ENCODE peak calls at places on chromosomes 5 and 9, in four cellular contexts. D, R, I and G are unnamed samples.

GRCh38 chr9:125631391-125632085 is 75.5 kb downstream of the MAPKAP1 start:
- DNase-seq in D (peak), R (peak), I (peak), G (peak)

GRCh38 chr5:173981362-173981761 is 7.6 kb upstream of the C5orf47 start:
- DNase-seq in D (no peak), R (no peak), I (no peak), G (peak)

GRCh38 chr5:37005252-37005651 is 128.7 kb downstream of the NIPBL start:
- DNase-seq in D (no peak), R (peak), I (peak), G (no peak)

GRCh38 chr5:169650701-169651331 is 13.7 kb downstream of the DOCK2 start:
- DNase-seq in D (no peak), R (peak), I (peak), G (no peak)

GRCh38 chr9:117044241-117044640 is 357.1 kb downstream of the TRIM32 start:
- DNase-seq in D (peak), R (no peak), I (no peak), G (peak)

GRCh38 chr5:147805030-147805454 is 22.5 kb upstream of the JAKMIP2 start:
- DNase-seq in D (no peak), R (no peak), I (no peak), G (no peak)

GRCh38 chr5:1392801-1393565 is 48.1 kb upstream of the CLPTM1L start:
- DNase-seq in D (no peak), R (no peak), I (no peak), G (no peak)

GRCh38 chr5:149754481-149754880 is 24.4 kb downstream of the PPARGC1B start:
- DNase-seq in D (no peak), R (no peak), I (no peak), G (no peak)

GRCh38 chr9:32434892-32435291 is 50.4 kb downstream of the ACO1 start:
- DNase-seq in D (no peak), R (no peak), I (no peak), G (no peak)

GRCh38 chr9:86892576-86892975 is 54.7 kb downstream of the GAS1 start:
- DNase-seq in D (no peak), R (no peak), I (no peak), G (no peak)

GRCh38 chr5:132309679-132310078 is 15.5 kb downstream of the SLC22A4 start:
- DNase-seq in D (peak), R (no peak), I (peak), G (no peak)

GRCh38 chr5:151499636-151500035 is 52.2 kb downstream of the SLC36A1 start:
- DNase-seq in D (peak), R (no peak), I (no peak), G (no peak)

GRCh38 chr9:35793461-35793860 is 2.1 kb downstream of the NPR2 start:
- DNase-seq in D (peak), R (no peak), I (no peak), G (no peak)

GRCh38 chr5:129460951-129461815 is 1.1 kb downstream of the ADAMTS19 start:
- DNase-seq in D (peak), R (peak), I (no peak), G (peak)

GRCh38 chr5:56326116-56326515 is 93.0 kb upstream of the ANKRD55 start:
- DNase-seq in D (no peak), R (no peak), I (no peak), G (no peak)

GRCh38 chr9:16413509-16414016 is 456.9 kb downstream of the BNC2 start:
- DNase-seq in D (no peak), R (no peak), I (peak), G (no peak)

GRCh38 chr9:2597483-2597882 is 24.1 kb upstream of the VLDLR start:
- DNase-seq in D (no peak), R (no peak), I (no peak), G (no peak)

GRCh38 chr9:116313638-116314037 is 160.0 kb downstream of the PAPPA start:
- DNase-seq in D (no peak), R (no peak), I (peak), G (no peak)

GRCh38 chr5:177317959-177318377 is 6.3 kb upstream of the MXD3 start:
- DNase-seq in D (peak), R (peak), I (peak), G (peak)

GRCh38 chr5:32710335-32710858 is 724 bp upstream of the NPR3 start:
- DNase-seq in D (peak), R (peak), I (peak), G (peak)

GRCh38 chr9:131577005-131578000 is 32.0 kb downstream of the PRRT1B start:
- DNase-seq in D (no peak), R (no peak), I (no peak), G (no peak)
- TF ChIP-seq CTCF in D (no peak), R (no peak), I (peak), G (peak)

DNA sequence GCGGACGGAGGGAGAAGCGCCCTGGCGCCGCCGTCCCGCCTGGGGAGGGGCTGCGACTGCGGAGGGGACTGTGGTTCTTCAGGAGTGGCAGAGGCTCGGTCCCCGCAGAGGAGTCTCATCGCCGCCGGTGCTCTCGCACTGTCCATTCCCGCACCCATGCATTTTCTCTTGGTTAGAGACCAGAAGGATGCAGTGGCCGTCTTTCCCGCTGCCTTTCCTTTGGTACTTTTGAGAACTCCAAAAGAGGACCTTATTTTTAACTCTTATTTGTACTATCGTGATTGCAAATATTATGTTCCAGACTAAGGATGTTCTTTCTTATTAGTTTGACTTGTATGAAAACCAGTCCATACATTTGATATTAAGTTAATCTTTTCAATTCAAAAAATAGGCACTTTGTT is 611 bp downstream of the ZFYVE16 start:
- DNase-seq in D (peak), R (peak), I (peak), G (no peak)
- TF ChIP-seq CTCF in D (no peak), R (no peak), I (no peak), G (no peak)

DNA sequence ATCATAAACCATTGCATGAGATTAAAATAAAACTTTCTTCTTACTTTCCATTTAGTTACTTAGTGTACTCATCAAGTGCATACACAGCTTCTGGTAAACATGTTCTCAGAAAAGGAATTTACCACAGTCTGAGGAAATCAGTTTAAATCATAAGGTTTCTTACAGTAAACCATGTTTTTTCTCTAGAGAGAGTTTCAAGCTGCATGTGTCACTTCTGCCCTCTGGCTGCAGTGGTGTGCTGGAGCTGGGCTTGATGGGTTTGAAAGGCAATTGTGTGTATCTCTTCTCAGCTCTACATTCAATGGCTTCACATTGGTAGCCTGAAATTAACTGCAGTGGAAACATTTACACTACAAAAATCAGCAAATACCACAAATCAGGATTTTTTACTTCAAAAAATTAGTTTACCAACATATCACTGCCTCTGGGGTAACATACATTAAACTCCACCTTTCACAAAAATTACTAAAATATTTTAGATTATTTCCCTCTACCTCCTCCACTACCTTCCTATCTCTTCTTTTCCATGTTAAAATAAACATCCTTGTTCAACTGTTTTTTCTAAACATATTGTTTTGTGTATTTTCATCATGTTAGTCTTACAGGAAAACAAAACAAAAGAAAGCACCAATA is 414.3 kb downstream of the ANXA1 start:
- DNase-seq in D (no peak), R (no peak), I (no peak), G (peak)
- TF ChIP-seq CTCF in D (peak), R (no peak), I (peak), G (peak)

GRCh38 chr5:181170996-181171395 is 23.6 kb downstream of the OR2V2 start:
- DNase-seq in D (no peak), R (no peak), I (peak), G (no peak)

GRCh38 chr5:181171782-181172181 is 24.4 kb downstream of the OR2V2 start:
- DNase-seq in D (no peak), R (no peak), I (no peak), G (no peak)

GRCh38 chr5:181170237-181170830 is 22.9 kb downstream of the OR2V2 start:
- DNase-seq in D (peak), R (no peak), I (no peak), G (peak)

GRCh38 chr5:181173420-181174342 is 26.3 kb downstream of the OR2V2 start:
- DNase-seq in D (peak), R (peak), I (peak), G (peak)

GRCh38 chr5:181173027-181173419 is 25.6 kb downstream of the OR2V2 start:
- DNase-seq in D (peak), R (no peak), I (no peak), G (no peak)
- TF ChIP-seq CTCF in D (peak), R (no peak), I (no peak), G (peak)

GRCh38 chr9:120609636-120610035 is 29.7 kb upstream of the CDK5RAP2 start:
- DNase-seq in D (no peak), R (no peak), I (no peak), G (no peak)

GRCh38 chr9:120611690-120612068 is 31.7 kb upstream of the CDK5RAP2 start:
- DNase-seq in D (no peak), R (no peak), I (no peak), G (no peak)

GRCh38 chr9:120608421-120608820 is 28.5 kb upstream of the CDK5RAP2 start:
- DNase-seq in D (no peak), R (no peak), I (peak), G (no peak)

GRCh38 chr9:120610975-120611689 is 31.2 kb upstream of the CDK5RAP2 start:
- DNase-seq in D (no peak), R (no peak), I (no peak), G (peak)

GRCh38 chr9:120612218-120612617 is 32.3 kb upstream of the CDK5RAP2 start:
- DNase-seq in D (no peak), R (no peak), I (no peak), G (peak)
- TF ChIP-seq CTCF in D (peak), R (no peak), I (peak), G (peak)

GRCh38 chr9:124220551-124221451 is 36.9 kb upstream of the NEK6 start:
- DNase-seq in D (peak), R (peak), I (no peak), G (no peak)

GRCh38 chr9:124219290-124219605 is 38.5 kb upstream of the NEK6 start:
- DNase-seq in D (no peak), R (no peak), I (no peak), G (no peak)

GRCh38 chr9:124217839-124218437 is 39.8 kb upstream of the NEK6 start:
- DNase-seq in D (no peak), R (no peak), I (no peak), G (no peak)

GRCh38 chr9:124216474-124217176 is 41.1 kb upstream of the NEK6 start:
- DNase-seq in D (no peak), R (no peak), I (no peak), G (no peak)

GRCh38 chr9:124218438-124219289 is 39.1 kb upstream of the NEK6 start:
- DNase-seq in D (no peak), R (peak), I (peak), G (no peak)
- TF ChIP-seq CTCF in D (no peak), R (no peak), I (peak), G (no peak)

GRCh38 chr5:145903862-145904261 is 31.0 kb upstream of the GRXCR2 start:
- DNase-seq in D (no peak), R (no peak), I (no peak), G (no peak)

GRCh38 chr5:145904743-145905142 is 31.6 kb upstream of the SH3RF2 start:
- DNase-seq in D (no peak), R (no peak), I (no peak), G (no peak)

GRCh38 chr5:145902421-145902820 is 29.6 kb upstream of the GRXCR2 start:
- DNase-seq in D (no peak), R (no peak), I (no peak), G (no peak)

GRCh38 chr5:145906401-145906800 is 30.0 kb upstream of the SH3RF2 start:
- DNase-seq in D (no peak), R (no peak), I (no peak), G (no peak)

GRCh38 chr5:145903113-145903512 is 30.3 kb upstream of the GRXCR2 start:
- DNase-seq in D (no peak), R (no peak), I (no peak), G (peak)
- TF ChIP-seq CTCF in D (peak), R (no peak), I (peak), G (no peak)

GRCh38 chr5:163915481-163915961 is 410.1 kb downstream of the MAT2B start:
- DNase-seq in D (no peak), R (no peak), I (no peak), G (peak)
- TF ChIP-seq CTCF in D (no peak), R (no peak), I (no peak), G (no peak)